ENCODE peak calls at places on chromosome 12, in four cellular contexts. S is GM23248, R is AG04450, W is bronchial epithelial cell. K is an unnamed sample.

GRCh38 chr12:45732250-45732649 is 2.7 kb downstream of the ARID2 start:
- DNase-seq in W (peak), R (no peak), S (peak), K (no peak)

GRCh38 chr12:60803147-60803546 is 1207.3 kb downstream of the SLC16A7 start:
- DNase-seq in S (no peak), R (peak), W (no peak), K (no peak)

GRCh38 chr12:40692617-40693502 is 621 bp downstream of the CNTN1 start:
- DNase-seq in W (peak), S (peak), R (no peak), K (no peak)

GRCh38 chr12:26044007-26044394 is 80.8 kb downstream of the BHLHE41 start:
- DNase-seq in R (no peak), W (no peak), S (peak), K (no peak)

GRCh38 chr12:13206560-13206897 is 10.0 kb downstream of the EMP1 start:
- DNase-seq in W (no peak), S (no peak), R (no peak), K (no peak)

GRCh38 chr12:1728824-1729223 is 38.0 kb downstream of the ADIPOR2 start:
- DNase-seq in W (no peak), S (no peak), R (no peak), K (no peak)

GRCh38 chr12:65695077-65695865 is 129.0 kb upstream of the HMGA2 start:
- DNase-seq in S (peak), W (peak), R (peak), K (peak)

GRCh38 chr12:92216092-92216491 is 70.4 kb upstream of the BTG1 start:
- DNase-seq in S (no peak), W (no peak), R (no peak), K (no peak)

GRCh38 chr12:29066061-29066588 is 83.0 kb upstream of the FAR2 start:
- DNase-seq in R (no peak), S (peak), W (peak), K (no peak)

GRCh38 chr12:10368206-10369171 is 21.4 kb downstream of the KLRK1 start:
- DNase-seq in R (no peak), W (no peak), S (no peak), K (no peak)

GRCh38 chr12:130961921-130962326 is 8.2 kb downstream of the ADGRD1 start:
- DNase-seq in S (no peak), W (no peak), R (no peak), K (no peak)

GRCh38 chr12:11171953-11172675 is 1.1 kb downstream of the SMIM10L1 start:
- DNase-seq in S (peak), R (no peak), W (peak), K (no peak)

GRCh38 chr12:213527-213932 is 427 bp downstream of the SLC6A12 start:
- DNase-seq in S (no peak), R (no peak), W (no peak), K (no peak)
- H3K4me3 ChIP-seq in S (no peak), R (no peak), W (no peak), K (no peak)

GRCh38 chr12:111334393-111334915 is 34.4 kb downstream of the PHETA1 start:
- DNase-seq in S (no peak), W (no peak), R (no peak), K (no peak)
- H3K4me3 ChIP-seq in S (no peak), W (no peak), R (no peak), K (no peak)

DNA sequence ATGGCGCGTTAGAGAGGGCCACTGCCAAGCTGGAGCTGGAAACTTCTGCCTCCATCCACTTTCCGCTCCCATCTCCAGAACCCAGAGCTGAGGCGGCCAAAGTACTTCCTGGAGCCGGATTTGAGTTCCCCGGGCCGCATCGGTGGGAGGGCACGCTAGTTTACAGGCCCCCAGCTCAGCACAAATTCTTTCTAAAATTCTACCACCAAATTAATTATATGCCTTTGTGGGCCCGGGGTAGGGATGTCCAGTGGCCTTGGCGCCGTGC is 3.7 kb downstream of the RFX4 start:
- DNase-seq in R (no peak), W (no peak), S (no peak), K (no peak)
- H3K4me3 ChIP-seq in R (no peak), W (no peak), S (no peak), K (no peak)

GRCh38 chr12:75960086-75960910 is 71.3 kb downstream of the PHLDA1 start:
- DNase-seq in R (no peak), W (no peak), S (no peak), K (no peak)
- H3K4me3 ChIP-seq in R (no peak), W (no peak), S (no peak), K (no peak)

GRCh38 chr12:57129311-57130288 is 1.3 kb downstream of the LRP1 start:
- DNase-seq in S (peak), R (no peak), W (peak), K (no peak)
- H3K4me3 ChIP-seq in S (peak), R (peak), W (peak), K (peak)

GRCh38 chr12:53504004-53504920 is 3.0 kb downstream of the NPFF start:
- DNase-seq in R (no peak), W (no peak), S (no peak), K (no peak)

GRCh38 chr12:53502983-53503728 is 2.1 kb downstream of the TARBP2 start:
- DNase-seq in R (no peak), W (no peak), S (no peak), K (no peak)

GRCh38 chr12:53501615-53502181 is 615 bp downstream of the TARBP2 start:
- DNase-seq in R (no peak), S (no peak), W (no peak), K (no peak)

GRCh38 chr12:53500776-53501614 is at the start of gene TARBP2:
- DNase-seq in W (peak), R (peak), S (peak), K (peak)

GRCh38 chr12:53502331-53502730 is 1.2 kb downstream of the TARBP2 start:
- DNase-seq in W (no peak), R (no peak), S (no peak), K (no peak)
- H3K4me3 ChIP-seq in W (no peak), R (peak), S (peak), K (peak)

GRCh38 chr12:70971395-70971794 is 50.9 kb upstream of the PTPRR start:
- DNase-seq in W (peak), S (peak), R (no peak), K (no peak)
- H3K4me3 ChIP-seq in W (no peak), S (no peak), R (no peak), K (no peak)

GRCh38 chr12:57240926-57241555 is 9.9 kb downstream of the STAC3 start:
- DNase-seq in R (no peak), S (peak), W (no peak), K (no peak)
- H3K4me3 ChIP-seq in R (peak), S (peak), W (peak), K (peak)

K was measured in AG09309.